ENCODE peak calls at places on chromosomes 13 and 19, in eight cellular contexts. J is omental fat pad; G is fibroblast of lung; C is NCI-H2081; A is activated naive CD8-positive, alpha-beta T cell treated with anti-CD3 and anti-CD28 coated beads, Interleukin-2, amount 50 U/mL, for 24 hours; Y is PC-9; L is RCC 7860; U is B cell. N is an unnamed sample.

GRCh38 chr13:25170554-25171107 is 1.5 kb downstream of the AMER2 start:
- DNase-seq in J (no peak), L (no peak), C (peak; percentile 30), G (no peak), U (peak; percentile 15), A (no peak), Y (no peak), N (no peak)

GRCh38 chr13:27395007-27395510 is 29.4 kb upstream of the GTF3A start:
- DNase-seq in U (no peak), C (no peak), J (no peak), L (no peak), A (no peak), G (no peak), Y (no peak), N (no peak)

GRCh38 chr13:74135306-74136088 is 1.3 kb upstream of the KLF12 start:
- DNase-seq in Y (no peak), U (peak; percentile 82), C (peak; percentile 67), G (peak; percentile 77), A (peak; percentile 73), L (peak; percentile 45), J (no peak), N (peak; percentile 3)

GRCh38 chr19:55766466-55766865 is 2.5 kb upstream of the RFPL4AL1 start:
- DNase-seq in J (no peak), L (no peak), G (no peak), U (no peak), A (no peak), C (no peak), Y (no peak), N (no peak)

GRCh38 chr13:109809216-109809890 is 23.0 kb upstream of the IRS2 start:
- DNase-seq in C (no peak), U (no peak), Y (no peak), J (no peak), A (no peak), L (no peak), G (no peak), N (no peak)

GRCh38 chr19:7743425-7743841 is 3.9 kb downstream of the CD209 start:
- DNase-seq in A (peak; percentile 48), C (no peak), U (no peak), Y (no peak), G (no peak), L (no peak), J (no peak), N (no peak)

GRCh38 chr19:18450021-18450933 is 12.3 kb upstream of the ISYNA1 start:
- DNase-seq in C (no peak), J (no peak), G (no peak), U (no peak), L (no peak), Y (no peak), A (no peak), N (no peak)

GRCh38 chr19:1651548-1652394 is 644 bp downstream of the TCF3 start:
- DNase-seq in L (no peak), C (no peak), Y (no peak), U (peak; percentile 77), A (peak; percentile 54), J (no peak), G (peak; percentile 37), N (no peak)

GRCh38 chr19:42284641-42285341 is 15.7 kb downstream of the CIC start:
- DNase-seq in Y (no peak), G (no peak), L (no peak), U (peak; percentile 59), C (no peak), A (peak; percentile 34), J (no peak), N (no peak)

GRCh38 chr19:48826606-48827020 is 9.7 kb downstream of the HSD17B14 start:
- DNase-seq in L (no peak), Y (no peak), J (no peak), A (no peak), C (no peak), U (no peak), G (no peak), N (no peak)

GRCh38 chr13:39347926-39348901 is 254.8 kb downstream of the LHFPL6 start:
- DNase-seq in G (no peak), Y (no peak), L (no peak), U (no peak), C (no peak), A (no peak), J (no peak), N (no peak)

GRCh38 chr13:97385146-97385545 is 48.8 kb upstream of the RAP2A start:
- DNase-seq in U (no peak), J (no peak), A (no peak), C (no peak), G (peak; percentile 80), Y (no peak), L (no peak), N (no peak)

GRCh38 chr19:2983351-2984195 is 6.2 kb downstream of the TLE6 start:
- DNase-seq in L (no peak), G (peak; percentile 78), Y (peak; percentile 73), A (no peak), C (peak; percentile 92), J (no peak), U (peak; percentile 33), N (no peak)

GRCh38 chr19:43306097-43306496 is 36.8 kb upstream of the PSG9 start:
- DNase-seq in Y (peak; percentile 87), U (no peak), L (no peak), C (no peak), G (no peak), J (no peak), A (no peak), N (no peak)

GRCh38 chr19:7917292-7918061 is 2.7 kb upstream of the SNAPC2 start:
- DNase-seq in G (peak; percentile 48), U (peak; percentile 79), A (peak; percentile 66), Y (no peak), C (peak; percentile 25), J (no peak), L (no peak), N (peak; percentile 42)

GRCh38 chr13:45607931-45608330 is 7.6 kb downstream of the ERICH6B start:
- DNase-seq in C (no peak), L (no peak), A (no peak), G (no peak), Y (no peak), U (no peak), J (no peak), N (no peak)

GRCh38 chr19:11783767-11784166 is 14.6 kb upstream of the ZNF491 start:
- DNase-seq in L (no peak), U (no peak), Y (no peak), J (no peak), A (no peak), C (no peak), G (no peak), N (no peak)

GRCh38 chr19:6098574-6098973 is 11.7 kb downstream of the RFX2 start:
- DNase-seq in G (no peak), A (no peak), L (no peak), Y (no peak), C (no peak), U (no peak), J (no peak), N (no peak)

GRCh38 chr13:101231751-101232428 is 184.4 kb downstream of the NALCN start:
- DNase-seq in L (no peak), U (no peak), G (peak; percentile 47), J (no peak), A (no peak), Y (no peak), C (no peak), N (no peak)

GRCh38 chr13:104318121-104318520 is 1251.9 kb upstream of the SLC10A2 start:
- DNase-seq in Y (no peak), J (no peak), L (no peak), G (peak; percentile 57), A (no peak), C (peak; percentile 24), U (no peak), N (no peak)

GRCh38 chr19:34512254-34512796 is 30.8 kb downstream of the WTIP start:
- DNase-seq in G (no peak), L (no peak), J (no peak), U (no peak), C (no peak), Y (no peak), A (no peak), N (no peak)

N was measured in activated CD8-positive, alpha-beta memory T cell treated with anti-CD3 and anti-CD28 coated beads for 1 hour.